ENCODE peak calls at places on chromosomes 3 and 15, in six cellular contexts. A, H, N, Q, G and Z are unnamed samples.

GRCh38 chr15:78944669-78945407 is at the start of gene CTSH:
- DNase-seq in A (peak), H (peak), Q (peak), G (peak), N (no peak), Z (peak)

GRCh38 chr3:186786810-186787375 is 3.5 kb downstream of the EIF4A2 start:
- DNase-seq in A (no peak), Q (no peak), G (no peak), N (no peak), H (no peak), Z (no peak)

GRCh38 chr3:155131104-155131503 is 51.0 kb downstream of the MME start:
- DNase-seq in A (no peak), N (no peak), Q (no peak), H (peak), G (peak), Z (no peak)

GRCh38 chr15:48190932-48191573 is 412 bp upstream of the CTXN2 start:
- DNase-seq in A (peak), H (peak), Q (peak), N (no peak), G (no peak), Z (peak)

GRCh38 chr15:93986400-93986984 is 244.9 kb upstream of the MCTP2 start:
- DNase-seq in G (no peak), A (no peak), Q (no peak), N (no peak), H (no peak), Z (no peak)

GRCh38 chr3:27165348-27165747 is 203.8 kb downstream of the NEK10 start:
- DNase-seq in A (no peak), H (no peak), G (no peak), Q (no peak), N (no peak), Z (no peak)

GRCh38 chr15:75123395-75123794 is 78.3 kb upstream of the C15orf39 start:
- DNase-seq in H (no peak), N (no peak), A (peak), G (no peak), Q (no peak), Z (peak)

GRCh38 chr3:14837864-14838263 is 19.1 kb downstream of the FGD5 start:
- DNase-seq in Q (no peak), H (peak), G (no peak), N (no peak), A (no peak), Z (no peak)

GRCh38 chr15:47607750-47608149 is 109.6 kb upstream of the SEMA6D start:
- DNase-seq in G (no peak), A (no peak), H (peak), Q (no peak), N (no peak), Z (no peak)

GRCh38 chr3:154310840-154311239 is 13.4 kb downstream of the DHX36 start:
- DNase-seq in A (peak), G (no peak), H (peak), N (no peak), Q (no peak), Z (no peak)

GRCh38 chr3:192514081-192514753 is 213.1 kb downstream of the FGF12 start:
- DNase-seq in A (peak), H (peak), Q (no peak), N (no peak), G (peak), Z (peak)

GRCh38 chr15:44545934-44546802 is 9.2 kb downstream of the EIF3J start:
- DNase-seq in G (no peak), Q (no peak), N (peak), A (no peak), H (peak), Z (peak)

GRCh38 chr3:139745831-139746230 is 68.1 kb upstream of the NMNAT3 start:
- DNase-seq in A (no peak), G (no peak), Q (peak), N (no peak), H (no peak), Z (no peak)

GRCh38 chr15:81012588-81012987 is 11.9 kb downstream of the TLNRD1 start:
- DNase-seq in A (no peak), H (no peak), N (no peak), Q (no peak), G (no peak), Z (no peak)

GRCh38 chr3:37190667-37191066 is 16.3 kb upstream of the LRRFIP2 start:
- DNase-seq in G (no peak), H (no peak), A (no peak), N (no peak), Q (no peak), Z (no peak)

GRCh38 chr3:195227871-195228270 is 43.1 kb downstream of the XXYLT1 start:
- DNase-seq in H (no peak), Q (no peak), G (no peak), N (no peak), A (no peak), Z (no peak)

GRCh38 chr15:51846463-51847230 is 17.2 kb downstream of the TMOD3 start:
- DNase-seq in G (no peak), N (no peak), A (peak), Q (no peak), H (peak), Z (peak)

GRCh38 chr3:72665103-72665502 is 183.1 kb downstream of the SHQ1 start:
- DNase-seq in A (no peak), H (no peak), Q (no peak), G (no peak), N (no peak), Z (no peak)

GRCh38 chr3:72666444-72666755 is 181.8 kb downstream of the SHQ1 start:
- DNase-seq in H (no peak), G (no peak), N (no peak), Q (no peak), A (no peak), Z (no peak)

GRCh38 chr3:72664576-72664975 is 183.7 kb downstream of the SHQ1 start:
- DNase-seq in Q (no peak), N (no peak), A (no peak), G (no peak), H (no peak), Z (no peak)

GRCh38 chr3:72664171-72664570 is 184.1 kb downstream of the SHQ1 start:
- DNase-seq in N (no peak), Q (no peak), A (no peak), H (no peak), G (peak), Z (no peak)

DNA sequence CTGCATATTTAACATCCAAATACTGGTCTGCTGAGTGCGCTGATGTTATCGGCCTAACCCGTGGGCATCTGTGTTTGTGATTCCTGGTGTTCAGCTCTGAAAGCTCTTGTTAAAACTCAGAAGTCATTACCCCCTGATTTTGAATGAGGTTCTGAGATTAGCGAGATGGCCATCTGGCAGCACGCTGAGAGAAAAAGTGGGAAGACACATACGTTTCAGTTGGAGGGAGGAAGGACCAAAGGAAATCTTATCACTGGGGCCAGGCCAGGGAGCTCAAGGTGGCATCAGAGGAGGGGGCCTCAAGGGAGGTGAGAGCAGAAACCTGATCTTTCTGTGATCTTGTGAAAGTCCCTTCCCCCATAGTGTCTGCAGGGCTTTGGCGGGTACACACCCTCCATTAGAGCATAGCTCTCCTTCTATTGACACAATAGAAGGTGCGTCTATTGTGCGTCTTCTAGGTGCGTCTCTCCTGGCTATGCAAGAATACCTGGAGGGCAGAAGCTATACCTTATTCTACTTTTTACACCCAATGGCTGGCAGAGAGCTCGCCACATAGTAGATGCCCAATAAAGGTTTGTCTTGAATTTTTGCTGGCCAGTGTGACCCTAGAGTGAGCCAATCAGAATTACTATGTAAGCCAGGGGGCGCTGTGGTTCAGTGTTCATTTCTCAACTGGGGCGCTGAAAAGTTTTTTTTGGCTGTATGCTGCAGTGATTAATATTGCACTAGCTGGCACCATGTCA is 182.4 kb downstream of the SHQ1 start:
- DNase-seq in G (peak), N (no peak), Q (no peak), A (peak), H (peak), Z (peak)
- TF ChIP-seq MYC in G (no peak), N (no peak), Q (no peak), A (no peak), H (no peak), Z (no peak)

GRCh38 chr15:60397772-60398445 is at the start of gene ANXA2:
- DNase-seq in A (peak), N (no peak), H (peak), G (peak), Q (no peak), Z (peak)

GRCh38 chr15:60396964-60397771 is 618 bp downstream of the ANXA2 start:
- DNase-seq in A (peak), G (peak), Q (no peak), N (peak), H (no peak), Z (peak)

GRCh38 chr15:60400957-60401356 is 3.2 kb upstream of the ANXA2 start:
- DNase-seq in H (no peak), G (no peak), N (no peak), Q (no peak), A (no peak), Z (no peak)

GRCh38 chr15:60399246-60399915 is 1.6 kb upstream of the ANXA2 start:
- DNase-seq in N (no peak), H (no peak), A (no peak), Q (no peak), G (no peak), Z (peak)

GRCh38 chr15:60399931-60400330 is 2.1 kb upstream of the ANXA2 start:
- DNase-seq in Q (no peak), N (no peak), A (no peak), H (peak), G (no peak), Z (no peak)
- TF ChIP-seq MAX in Q (no peak), N (no peak), A (no peak), H (no peak), G (no peak), Z (no peak)

DNA sequence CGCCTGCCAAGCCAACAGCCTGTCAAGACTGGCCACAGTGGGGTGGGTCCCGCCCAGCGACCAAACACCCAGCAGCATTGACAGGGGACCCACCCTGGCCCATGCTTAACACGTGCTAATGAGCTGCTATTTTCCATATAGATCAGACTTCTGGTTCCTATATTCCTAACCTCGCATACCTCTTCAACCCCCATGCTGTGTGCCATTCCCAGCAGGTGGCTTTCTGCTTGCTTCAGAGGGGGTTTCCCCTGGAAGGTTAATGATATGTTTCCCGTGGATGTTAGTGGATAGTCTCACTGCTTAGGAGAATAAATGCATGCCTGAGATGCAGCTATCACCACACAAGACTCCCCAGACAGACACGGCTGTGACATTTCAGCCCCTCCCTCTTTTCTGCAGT is 37.9 kb upstream of the MGLL start:
- DNase-seq in Q (no peak), A (no peak), G (no peak), N (no peak), H (no peak), Z (no peak)
- TF ChIP-seq MYC in Q (no peak), A (no peak), G (no peak), N (no peak), H (no peak), Z (no peak)

GRCh38 chr3:10285307-10285706 is 7.4 kb downstream of the GHRL start:
- DNase-seq in Q (no peak), H (no peak), N (no peak), G (no peak), A (no peak), Z (no peak)
- TF ChIP-seq MAX in Q (no peak), H (no peak), N (no peak), G (no peak), A (no peak), Z (no peak)

GRCh38 chr3:29346828-29347227 is 66.0 kb downstream of the RBMS3 start:
- DNase-seq in N (no peak), H (no peak), A (no peak), G (no peak), Q (no peak), Z (no peak)
- TF ChIP-seq MYC in N (no peak), H (no peak), A (no peak), G (no peak), Q (no peak), Z (no peak)

GRCh38 chr3:176842914-176843313 is 354.4 kb downstream of the TBL1XR1 start:
- DNase-seq in N (no peak), H (no peak), A (no peak), G (no peak), Q (no peak), Z (no peak)

GRCh38 chr3:176850498-176850897 is 346.8 kb downstream of the TBL1XR1 start:
- DNase-seq in A (no peak), H (no peak), Q (no peak), N (no peak), G (no peak), Z (no peak)

GRCh38 chr3:176848431-176849214 is 348.7 kb downstream of the TBL1XR1 start:
- DNase-seq in Q (no peak), N (no peak), A (no peak), G (no peak), H (no peak), Z (no peak)
- TF ChIP-seq MAX in Q (no peak), N (no peak), A (no peak), G (no peak), H (no peak), Z (no peak)

DNA sequence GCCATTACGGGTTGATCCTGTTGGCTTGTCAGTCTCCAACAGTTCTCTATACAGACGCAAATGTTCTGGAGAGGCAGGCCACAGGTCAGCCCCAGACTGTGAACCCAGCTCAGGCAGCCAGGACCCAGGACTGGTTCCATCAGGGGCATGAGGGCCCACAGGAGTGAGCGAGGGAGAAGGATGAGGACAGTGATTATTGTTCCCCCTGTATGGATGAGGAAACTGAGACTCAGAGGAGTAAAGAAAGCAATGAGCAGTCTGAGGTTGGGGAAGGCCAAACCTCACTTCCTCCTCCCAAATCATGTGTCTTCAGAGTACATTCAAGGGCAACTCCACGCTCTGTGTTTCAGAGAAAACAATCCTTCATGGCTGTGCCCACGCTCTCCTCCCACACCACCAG is 121.9 kb downstream of the RPLP1 start:
- DNase-seq in Q (no peak), H (no peak), A (no peak), G (no peak), N (no peak), Z (peak)
- TF ChIP-seq MYC in Q (no peak), H (no peak), A (no peak), G (no peak), N (no peak), Z (no peak)

GRCh38 chr3:133296315-133296917 is 103.4 kb upstream of the BFSP2 start:
- DNase-seq in N (no peak), H (no peak), G (no peak), Q (no peak), A (no peak), Z (no peak)

GRCh38 chr3:133293397-133294107 is 106.3 kb upstream of the BFSP2 start:
- DNase-seq in A (no peak), Q (no peak), N (no peak), H (peak), G (no peak), Z (no peak)

GRCh38 chr3:133294253-133294652 is 105.6 kb upstream of the BFSP2 start:
- DNase-seq in Q (no peak), A (no peak), H (peak), N (no peak), G (no peak), Z (no peak)

GRCh38 chr3:133292251-133292650 is 107.6 kb upstream of the BFSP2 start:
- DNase-seq in A (no peak), H (peak), N (no peak), G (no peak), Q (no peak), Z (no peak)

GRCh38 chr3:133295199-133295901 is 104.5 kb upstream of the BFSP2 start:
- DNase-seq in G (no peak), N (peak), H (peak), Q (no peak), A (no peak), Z (no peak)
- TF ChIP-seq MAX in G (no peak), N (no peak), H (no peak), Q (no peak), A (no peak), Z (no peak)

GRCh38 chr3:52124766-52125165 is 29.5 kb downstream of the POC1A start:
- DNase-seq in N (no peak), G (no peak), A (no peak), Q (no peak), H (no peak), Z (no peak)
- TF ChIP-seq MYC in N (no peak), G (no peak), A (no peak), Q (no peak), H (no peak), Z (no peak)

GRCh38 chr3:901953-902778 is 190.7 kb upstream of the CNTN6 start:
- DNase-seq in N (no peak), H (peak), Q (no peak), G (peak), A (peak), Z (peak)
- TF ChIP-seq MAX in N (no peak), H (no peak), Q (no peak), G (no peak), A (no peak), Z (no peak)